ENCODE peak calls at places on chromosomes 5 and 9, in six cellular contexts. Y, J, T, P, L and G are unnamed samples.

GRCh38 chr5:40495172-40495699 is 184.5 kb upstream of the PTGER4 start:
- DNase-seq in Y (no peak), P (no peak), L (no peak), J (no peak), T (no peak), G (no peak)

GRCh38 chr5:56666901-56667300 is 148.4 kb upstream of the MAP3K1 start:
- DNase-seq in P (no peak), L (no peak), T (no peak), Y (no peak), J (no peak), G (no peak)

GRCh38 chr5:56406221-56406620 is 173.1 kb upstream of the ANKRD55 start:
- DNase-seq in J (no peak), T (no peak), P (no peak), Y (no peak), L (no peak), G (no peak)

GRCh38 chr5:140202078-140202477 is 27.1 kb downstream of the CYSTM1 start:
- DNase-seq in T (no peak), J (no peak), L (no peak), P (peak), Y (no peak), G (no peak)

GRCh38 chr5:10482791-10483530 is 41.3 kb downstream of the ROPN1L start:
- DNase-seq in T (no peak), J (no peak), Y (no peak), P (no peak), L (no peak), G (no peak)

GRCh38 chr9:34413229-34413852 is 36.6 kb upstream of the MYORG start:
- DNase-seq in J (peak), P (peak), Y (peak), L (no peak), T (no peak), G (peak)

GRCh38 chr5:174303035-174303434 is 257.5 kb downstream of the NSG2 start:
- DNase-seq in Y (no peak), J (no peak), P (no peak), T (no peak), L (no peak), G (no peak)

GRCh38 chr5:39072915-39073758 is 1.1 kb downstream of the RICTOR start:
- DNase-seq in Y (peak), T (no peak), L (peak), J (peak), P (peak), G (peak)

GRCh38 chr9:35518212-35518917 is 28.5 kb downstream of the RUSC2 start:
- DNase-seq in T (no peak), P (peak), Y (peak), J (peak), L (no peak), G (no peak)

GRCh38 chr9:83505282-83505681 is 32.9 kb downstream of the FRMD3 start:
- DNase-seq in J (no peak), L (no peak), T (no peak), Y (no peak), P (no peak), G (no peak)

GRCh38 chr5:5421149-5421960 is 1.1 kb upstream of the ICE1 start:
- DNase-seq in L (peak), Y (no peak), T (no peak), J (no peak), P (no peak), G (no peak)

GRCh38 chr5:78591972-78592700 is 56.4 kb downstream of the LHFPL2 start:
- DNase-seq in J (peak), P (no peak), T (no peak), L (no peak), Y (no peak), G (no peak)

GRCh38 chr9:123493627-123494026 is 137.6 kb downstream of the CRB2 start:
- DNase-seq in Y (no peak), J (no peak), T (no peak), L (no peak), P (no peak), G (no peak)

GRCh38 chr5:72151646-72152045 is 44.4 kb downstream of the MAP1B start:
- DNase-seq in T (no peak), L (no peak), P (no peak), J (peak), Y (no peak), G (no peak)

GRCh38 chr5:10509593-10509992 is 54.3 kb upstream of the ANKRD33B start:
- DNase-seq in P (no peak), L (no peak), Y (no peak), J (no peak), T (no peak), G (no peak)

GRCh38 chr9:113375057-113376023 is 1.4 kb downstream of the HDHD3 start:
- DNase-seq in Y (no peak), P (no peak), L (no peak), T (no peak), J (no peak), G (no peak)

GRCh38 chr5:72366324-72366976 is 46.3 kb downstream of the PTCD2 start:
- DNase-seq in J (peak), T (no peak), P (peak), L (peak), Y (peak), G (no peak)

GRCh38 chr5:133106761-133107572 is 55.2 kb downstream of the HSPA4 start:
- DNase-seq in P (no peak), Y (no peak), J (no peak), L (no peak), T (no peak), G (no peak)

GRCh38 chr9:93950619-93951601 is 4.2 kb downstream of the BARX1 start:
- DNase-seq in T (no peak), P (no peak), J (peak), L (peak), Y (peak), G (peak)

GRCh38 chr5:123599171-123599570 is 87.2 kb downstream of the CSNK1G3 start:
- DNase-seq in T (no peak), L (no peak), J (peak), Y (no peak), P (peak), G (no peak)

GRCh38 chr5:125117556-125117955 is 371.1 kb upstream of the ZNF608 start:
- DNase-seq in Y (no peak), T (no peak), L (no peak), J (no peak), P (peak), G (no peak)

GRCh38 chr9:116700882-116701836 is 14.1 kb downstream of the TRIM32 start:
- DNase-seq in L (no peak), J (no peak), P (no peak), T (no peak), Y (no peak), G (no peak)

GRCh38 chr9:79195904-79196303 is 375.9 kb upstream of the TLE4 start:
- DNase-seq in J (peak), P (peak), T (no peak), L (no peak), Y (no peak), G (no peak)

GRCh38 chr5:69152731-69153130 is 14.2 kb upstream of the CCNB1 start:
- DNase-seq in T (no peak), L (no peak), Y (no peak), J (no peak), P (no peak), G (no peak)

GRCh38 chr5:40071870-40072269 is 607.8 kb upstream of the PTGER4 start:
- DNase-seq in L (no peak), P (peak), Y (no peak), T (no peak), J (no peak), G (no peak)

GRCh38 chr5:134526483-134527155 is 1.1 kb downstream of the JADE2 start:
- DNase-seq in P (peak), J (no peak), T (peak), Y (peak), L (peak), G (peak)

GRCh38 chr5:128671861-128672414 is 133.9 kb upstream of the FBN2 start:
- DNase-seq in T (no peak), L (no peak), P (no peak), Y (no peak), J (no peak), G (no peak)

GRCh38 chr5:10479226-10479721 is 37.6 kb downstream of the ROPN1L start:
- DNase-seq in Y (no peak), T (no peak), P (peak), L (no peak), J (peak), G (no peak)

GRCh38 chr9:138015021-138015829 is 137.6 kb downstream of the CACNA1B start:
- DNase-seq in P (no peak), J (no peak), L (no peak), Y (no peak), T (no peak), G (no peak)

GRCh38 chr5:145718956-145719355 is 116.2 kb downstream of the PRELID2 start:
- DNase-seq in Y (no peak), L (no peak), J (peak), T (no peak), P (no peak), G (no peak)

GRCh38 chr5:27639005-27639612 is 600.7 kb upstream of the CDH9 start:
- DNase-seq in Y (peak), L (no peak), P (no peak), T (no peak), J (no peak), G (no peak)

GRCh38 chr5:15117691-15118090 is 246.1 kb upstream of the ANKH start:
- DNase-seq in J (no peak), T (no peak), Y (no peak), P (no peak), L (no peak), G (no peak)

GRCh38 chr9:136268318-136268717 is 22.7 kb upstream of the QSOX2 start:
- DNase-seq in J (peak), T (no peak), L (no peak), P (no peak), Y (peak), G (no peak)

GRCh38 chr9:121353246-121353975 is 16.6 kb downstream of the STOM start:
- DNase-seq in J (no peak), L (peak), Y (no peak), T (no peak), P (no peak), G (no peak)

GRCh38 chr9:14250779-14251145 is 63.2 kb downstream of the NFIB start:
- DNase-seq in P (no peak), J (no peak), T (no peak), L (no peak), Y (no peak), G (no peak)

GRCh38 chr5:172417983-172418630 is 36.2 kb downstream of the SH3PXD2B start:
- DNase-seq in P (peak), L (no peak), J (peak), T (peak), Y (no peak), G (peak)

DNA sequence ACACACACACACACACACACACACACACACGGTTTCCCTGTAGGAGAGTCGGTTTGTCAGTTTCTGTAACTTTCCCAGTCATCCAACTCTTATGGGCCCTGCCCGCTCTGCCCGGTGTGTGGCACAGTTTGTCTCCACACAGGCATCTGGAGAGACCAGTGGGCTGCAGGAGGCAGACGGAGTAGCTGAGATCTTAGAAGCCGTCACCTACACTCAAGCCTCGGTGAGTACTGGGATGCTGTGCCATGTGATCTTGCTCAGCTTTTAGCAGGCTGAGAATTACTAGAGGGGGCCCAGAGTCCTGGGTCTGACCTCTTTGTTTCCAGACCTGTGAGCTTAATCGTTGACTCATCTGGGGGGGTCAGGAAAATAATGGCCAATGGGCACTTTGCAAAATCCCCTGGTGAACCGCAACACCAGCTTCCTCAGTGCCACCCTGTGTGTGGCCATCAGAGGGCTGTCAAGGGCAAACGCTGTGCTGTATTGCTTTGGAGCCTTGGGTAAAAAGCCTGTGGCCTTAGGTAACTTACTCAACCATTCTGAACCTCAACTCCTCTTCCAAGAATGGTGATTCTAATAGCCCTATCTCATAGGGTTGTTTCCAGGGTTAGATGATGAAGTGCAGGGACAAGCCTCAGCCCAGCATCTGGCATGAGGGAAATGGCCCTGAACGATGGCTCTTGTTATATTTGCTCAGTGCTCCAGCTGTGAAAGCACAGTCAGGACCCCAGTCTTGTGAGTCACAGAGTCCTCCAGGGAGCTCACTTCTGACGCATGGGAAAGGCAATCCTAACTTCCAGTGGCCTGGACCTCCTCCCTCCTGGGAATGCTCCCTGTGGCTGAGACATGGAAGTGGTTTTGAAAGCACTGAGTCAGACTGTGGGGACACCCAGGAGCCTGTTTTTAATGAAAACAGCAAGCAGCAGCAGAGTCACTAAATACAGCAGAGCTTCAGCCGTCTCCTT is 45.6 kb downstream of the COL15A1 start:
- DNase-seq in J (peak), L (no peak), P (peak), Y (peak), T (no peak), G (peak)
- TF ChIP-seq CTCF in J (peak), L (no peak), P (peak), Y (peak), T (no peak), G (no peak)

GRCh38 chr9:33044677-33045282 is 19.7 kb downstream of the DNAJA1 start:
- DNase-seq in Y (peak), P (no peak), J (peak), L (no peak), T (no peak), G (no peak)
- TF ChIP-seq CTCF in Y (peak), P (peak), J (peak), L (no peak), T (no peak), G (no peak)

DNA sequence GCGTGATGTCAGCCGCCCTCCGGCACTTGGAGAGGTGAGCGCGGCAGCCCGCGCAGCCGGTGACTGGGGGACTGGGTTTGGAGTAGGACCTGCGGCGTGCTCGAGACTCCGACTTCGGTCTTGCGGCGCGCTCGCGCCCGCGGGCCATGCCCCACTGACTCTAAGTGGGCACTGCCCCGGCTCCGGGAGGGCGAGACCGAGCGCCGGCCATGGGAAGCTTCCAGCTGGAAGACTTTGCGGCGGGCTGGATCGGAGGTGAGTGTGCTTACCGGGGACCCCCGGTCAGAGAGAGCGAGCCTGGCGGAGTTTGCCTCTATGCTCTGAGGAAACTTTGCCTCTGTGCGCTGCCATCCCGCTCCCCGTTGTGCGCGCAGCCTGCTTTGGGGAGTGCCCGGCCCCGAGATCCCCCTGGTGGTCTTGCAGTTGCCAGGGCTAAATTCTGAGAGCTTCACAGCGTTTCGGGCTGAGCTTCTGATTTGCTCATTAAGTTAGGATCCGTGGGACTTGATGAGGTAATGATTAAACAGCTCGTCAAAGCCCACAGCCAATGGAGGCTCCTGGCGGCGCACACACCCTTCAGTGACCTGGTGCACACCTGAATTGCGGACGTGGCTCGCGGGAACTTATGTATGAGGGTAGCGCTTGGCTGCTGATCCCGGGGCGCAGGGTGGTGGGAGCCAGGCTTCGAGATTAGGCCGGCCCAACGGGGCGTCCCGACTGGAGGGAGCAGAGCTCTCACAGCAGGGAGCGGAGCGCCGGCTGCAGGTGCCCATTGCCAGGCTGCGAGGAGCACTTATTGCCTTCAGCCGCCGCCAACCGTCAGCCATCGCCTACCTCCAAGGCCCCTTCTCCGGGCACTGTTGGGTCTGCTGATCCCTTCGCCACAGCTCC is at the start of gene SLC25A48:
- DNase-seq in J (peak), P (no peak), L (peak), T (no peak), Y (peak), G (peak)
- TF ChIP-seq CTCF in J (no peak), P (no peak), L (peak), T (peak), Y (no peak), G (peak)

GRCh38 chr9:134663753-134664415 is 22.3 kb downstream of the COL5A1 start:
- DNase-seq in P (peak), T (no peak), Y (no peak), J (no peak), L (no peak), G (no peak)
- TF ChIP-seq CTCF in P (peak), T (no peak), Y (peak), J (peak), L (no peak), G (no peak)

DNA sequence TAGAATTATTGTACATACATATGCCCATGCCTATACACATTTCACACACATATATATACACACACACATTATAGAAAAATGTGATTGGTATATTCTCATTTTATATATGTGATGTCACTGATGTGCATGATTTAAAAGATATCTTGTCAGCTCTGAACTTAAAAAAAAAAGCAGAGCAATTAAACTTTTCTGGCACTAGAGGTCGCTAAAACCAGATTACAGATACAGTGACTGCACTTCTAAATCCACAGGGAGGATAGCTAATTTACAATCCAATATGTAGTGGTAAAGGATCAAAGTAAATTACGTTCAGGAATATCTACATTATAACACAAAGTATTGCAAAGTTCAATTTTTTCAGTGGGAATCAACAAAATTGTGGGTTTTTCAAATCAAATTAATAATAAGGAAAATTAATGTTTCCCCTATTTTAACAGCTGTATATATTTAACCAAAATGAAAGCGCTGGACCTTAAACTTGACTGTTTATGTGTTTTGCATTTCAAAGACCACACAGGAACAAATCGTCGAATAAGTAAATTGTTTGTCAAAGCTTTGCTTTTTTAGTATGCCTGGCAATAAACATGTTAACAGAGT is 1201.2 kb upstream of the C9orf72 start:
- DNase-seq in Y (no peak), P (no peak), L (no peak), J (peak), T (no peak), G (no peak)
- TF ChIP-seq CTCF in Y (peak), P (peak), L (no peak), J (peak), T (peak), G (peak)

DNA sequence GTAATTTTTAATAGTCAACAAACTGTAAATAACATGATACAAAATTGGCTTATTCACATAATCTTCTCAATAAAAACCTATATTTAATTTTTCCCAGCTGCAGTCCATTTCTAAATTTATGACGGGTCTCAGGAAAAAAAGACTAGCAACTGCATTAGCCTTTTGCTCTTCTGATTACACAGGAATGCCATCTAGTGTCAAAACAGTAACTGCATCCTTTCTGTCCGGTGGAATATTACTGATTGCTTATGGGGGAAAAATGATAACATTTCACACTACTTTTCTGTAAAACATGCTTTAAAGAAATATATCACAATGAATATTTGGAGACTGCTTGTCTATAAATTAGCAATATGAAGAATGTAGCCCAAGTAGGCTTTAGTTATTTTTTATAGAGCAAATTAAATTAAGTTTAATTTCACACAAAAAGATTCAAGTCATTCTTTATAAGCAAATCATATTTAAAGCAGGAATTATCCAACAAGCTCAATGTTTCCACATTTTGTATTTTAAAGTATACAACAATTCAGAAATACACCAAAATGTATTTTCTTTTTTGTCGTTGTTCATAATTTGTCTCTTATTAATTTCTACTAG is 534.7 kb downstream of the CDH10 start:
- DNase-seq in P (no peak), L (no peak), J (peak), T (no peak), Y (no peak), G (no peak)
- TF ChIP-seq CTCF in P (no peak), L (no peak), J (peak), T (no peak), Y (peak), G (no peak)

DNA sequence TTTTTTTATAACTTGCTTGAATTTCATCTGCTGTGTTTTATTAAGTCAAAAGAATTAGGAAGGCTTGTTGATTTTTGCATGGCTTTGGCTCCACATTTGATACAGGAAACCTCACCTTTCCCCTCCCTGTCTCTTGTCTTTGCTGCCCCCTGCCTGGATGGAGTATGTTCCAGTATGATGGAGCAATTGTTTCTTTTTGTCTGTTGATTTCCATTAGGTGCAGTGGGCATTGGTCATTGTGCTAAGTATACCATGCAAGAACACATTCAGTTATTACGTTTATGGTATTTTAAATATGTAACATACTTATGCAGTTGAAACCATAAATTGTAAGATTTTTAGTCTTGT is 19.6 kb downstream of the TJP2 start:
- DNase-seq in L (no peak), P (no peak), Y (no peak), T (no peak), J (no peak), G (no peak)
- TF ChIP-seq CTCF in L (no peak), P (no peak), Y (no peak), T (no peak), J (no peak), G (no peak)